ENCODE peak calls at places on chromosomes 11 and 22, in eight cellular contexts. F is BJ; D is stimulated activated CD4-positive, alpha-beta T cell treated with anti-CD3 and anti-CD28 coated beads, Interleukin-4, amount 100 ng/mL, for 4 hours; X is activated T-cell treated with anti-CD3 and anti-CD28 coated beads, Interleukin-2, amount 50 U/mL, for 72 hours; V is activated naive CD8-positive, alpha-beta T cell treated with anti-CD3 and anti-CD28 coated beads, Interleukin-2, amount 10 ng/mL, durations not matched to agents 7 days and 5 days; U is AG09319; Z is T-helper 1 cell; O is SJCRH30. N is an unnamed sample.

GRCh38 chr11:26344647-26345046 is 12.7 kb downstream of the ANO3 start:
- DNase-seq in O (peak), V (no peak), Z (no peak), U (no peak), X (no peak), F (no peak), D (no peak), N (no peak)

GRCh38 chr11:20876738-20877137 is 207.4 kb downstream of the NELL1 start:
- DNase-seq in Z (no peak), D (no peak), U (no peak), O (no peak), V (no peak), F (no peak), X (no peak), N (no peak)

GRCh38 chr22:46244771-46245170 is 5.3 kb downstream of the CDPF1 start:
- DNase-seq in D (no peak), X (no peak), O (no peak), F (no peak), U (no peak), Z (no peak), V (no peak), N (no peak)

GRCh38 chr11:93849751-93850584 is 450 bp downstream of the VSTM5 start:
- DNase-seq in X (no peak), U (no peak), D (no peak), F (no peak), Z (no peak), O (no peak), V (no peak), N (no peak)

GRCh38 chr11:95182397-95182796 is 48.6 kb downstream of the SESN3 start:
- DNase-seq in Z (no peak), F (no peak), D (no peak), O (no peak), X (no peak), U (no peak), V (no peak), N (no peak)

GRCh38 chr22:49936973-49937757 is 18.7 kb downstream of the CRELD2 start:
- DNase-seq in V (no peak), O (peak), Z (no peak), X (no peak), F (no peak), D (no peak), U (no peak), N (no peak)

GRCh38 chr11:118662401-118663271 is 16.8 kb downstream of the TREH start:
- DNase-seq in D (no peak), V (no peak), F (no peak), Z (no peak), U (no peak), X (no peak), O (no peak), N (no peak)

GRCh38 chr22:42434283-42434682 is 2.1 kb upstream of the NFAM1 start:
- DNase-seq in X (no peak), V (no peak), Z (no peak), F (no peak), U (no peak), O (peak), D (no peak), N (no peak)

GRCh38 chr11:108511851-108512474 is 13.8 kb upstream of the POGLUT3 start:
- DNase-seq in X (no peak), O (no peak), D (no peak), F (peak), V (no peak), U (no peak), Z (no peak), N (peak)

GRCh38 chr22:31637938-31638618 is 23.9 kb downstream of the PISD start:
- DNase-seq in Z (no peak), D (no peak), O (no peak), F (no peak), V (no peak), X (no peak), U (no peak), N (no peak)

GRCh38 chr11:100687032-100687629 is at the start of gene ARHGAP42:
- DNase-seq in D (no peak), F (no peak), X (peak), U (peak), V (peak), Z (peak), O (peak), N (peak)